ENCODE peak calls at places on chromosomes 1 and 21, in eight cellular contexts. N is germinal center; M is amniotic stem cell; Y is activated CD4-positive, alpha-beta T cell treated with anti-CD3 and anti-CD28 coated beads for 48 hours; F is mucosa of gallbladder; C is NCI-H226; S is GM10248; Q is T-helper 17 cell. U is an unnamed sample.

GRCh38 chr1:5099558-5099957 is 445.1 kb downstream of the AJAP1 start:
- DNase-seq in N (no peak), S (no peak), F (no peak), Q (no peak), M (no peak), C (no peak), Y (no peak), U (no peak)

GRCh38 chr1:212288614-212289013 is 3.4 kb downstream of the PPP2R5A start:
- DNase-seq in Q (no peak), F (no peak), N (no peak), S (no peak), C (peak; percentile 16), Y (no peak), M (no peak), U (peak; percentile 36)

GRCh38 chr1:101178688-101179491 is 57.9 kb upstream of the S1PR1 start:
- DNase-seq in C (no peak), M (no peak), S (peak; percentile 62), Q (no peak), F (no peak), N (no peak), Y (peak; percentile 56), U (no peak)

GRCh38 chr1:70902211-70902610 is 145.4 kb downstream of the PTGER3 start:
- DNase-seq in F (no peak), N (no peak), S (no peak), Y (no peak), C (no peak), Q (no peak), M (no peak), U (no peak)

GRCh38 chr21:46093668-46094400 is 4.1 kb upstream of the COL6A2 start:
- DNase-seq in M (no peak), C (no peak), S (peak; percentile 10), F (peak; percentile 8), Y (no peak), N (no peak), Q (no peak), U (no peak)

GRCh38 chr21:38984982-38985422 is 179.3 kb downstream of the ETS2 start:
- DNase-seq in N (no peak), F (no peak), S (no peak), Y (no peak), C (peak; percentile 22), M (no peak), Q (no peak), U (peak; percentile 93)

GRCh38 chr1:20059847-20060246 is 10.1 kb upstream of the PLA2G5 start:
- DNase-seq in C (no peak), Y (no peak), Q (no peak), S (peak; percentile 41), F (no peak), M (no peak), N (peak; percentile 27), U (no peak)

GRCh38 chr1:218658899-218659298 is 313.8 kb downstream of the TGFB2 start:
- DNase-seq in C (peak; percentile 72), F (no peak), N (no peak), M (no peak), Y (no peak), S (no peak), Q (no peak), U (peak; percentile 58)

GRCh38 chr1:241596633-241597032 is 43.5 kb downstream of the CHML start:
- DNase-seq in M (no peak), Y (no peak), F (no peak), N (no peak), S (no peak), Q (no peak), C (no peak), U (no peak)

GRCh38 chr21:33362044-33362555 is 37.3 kb downstream of the IFNAR1 start:
- DNase-seq in F (no peak), S (no peak), N (peak; percentile 30), Y (peak; percentile 54), C (no peak), M (no peak), Q (peak; percentile 57), U (no peak)

GRCh38 chr1:206512521-206513180 is 5.3 kb downstream of the RASSF5 start:
- DNase-seq in Y (no peak), F (no peak), N (no peak), M (no peak), Q (no peak), S (no peak), C (no peak), U (no peak)

GRCh38 chr1:26799479-26800133 is 11.9 kb downstream of the PIGV start:
- DNase-seq in F (peak; percentile 41), S (no peak), Q (no peak), N (no peak), C (peak; percentile 62), M (no peak), Y (peak; percentile 25), U (peak; percentile 82)

GRCh38 chr1:76284842-76285241 is 210.3 kb downstream of the ST6GALNAC3 start:
- DNase-seq in S (no peak), N (no peak), Y (no peak), F (no peak), Q (no peak), M (no peak), C (no peak), U (no peak)

GRCh38 chr1:53621144-53621543 is 117.8 kb downstream of the GLIS1 start:
- DNase-seq in Y (no peak), N (no peak), S (no peak), F (no peak), C (no peak), M (no peak), Q (no peak), U (no peak)

GRCh38 chr1:25997759-25998074 is at the start of gene PAFAH2:
- DNase-seq in C (no peak), S (no peak), N (no peak), Y (no peak), Q (no peak), F (no peak), M (no peak), U (no peak)

GRCh38 chr1:38454749-38455441 is 404.7 kb downstream of the RRAGC start:
- DNase-seq in S (no peak), C (no peak), N (no peak), Q (no peak), M (no peak), Y (no peak), F (no peak), U (no peak)

U was measured in fibroblast of villous mesenchyme.